ENCODE peak calls at places on chromosomes 6 and 20, in seven cellular contexts. One of them, this sample, is unnamed.

GRCh38 chr6:133983099-133983939 is 30.3 kb downstream of the TBPL1 start:
- DNase-seq in fibroblast of gingiva: peak; percentile 73
- DNase-seq in endothelial cell of umbilical vein: no peak
- DNase-seq in DMS153: no peak
- DNase-seq in NCI-H748 treated with DMSO at 0.1 percent for 48 hours: no peak
- DNase-seq in GM03348: no peak
- DNase-seq in Calu3: no peak
- DNase-seq in this sample: no peak

GRCh38 chr6:160408528-160408927 is 60.4 kb downstream of the SLC22A3 start:
- DNase-seq in fibroblast of gingiva: no peak
- DNase-seq in endothelial cell of umbilical vein: no peak
- DNase-seq in DMS153: no peak
- DNase-seq in NCI-H748 treated with DMSO at 0.1 percent for 48 hours: no peak
- DNase-seq in GM03348: no peak
- DNase-seq in Calu3: no peak
- DNase-seq in this sample: no peak

GRCh38 chr6:113301651-113302050 is 555.5 kb upstream of the MARCKS start:
- DNase-seq in fibroblast of gingiva: no peak
- DNase-seq in endothelial cell of umbilical vein: no peak
- DNase-seq in DMS153: no peak
- DNase-seq in NCI-H748 treated with DMSO at 0.1 percent for 48 hours: no peak
- DNase-seq in GM03348: no peak
- DNase-seq in Calu3: no peak
- DNase-seq in this sample: no peak

GRCh38 chr6:24524801-24525200 is 30.0 kb downstream of the ALDH5A1 start:
- DNase-seq in fibroblast of gingiva: peak; percentile 29
- DNase-seq in endothelial cell of umbilical vein: peak; percentile 9
- DNase-seq in DMS153: peak; percentile 46
- DNase-seq in NCI-H748 treated with DMSO at 0.1 percent for 48 hours: peak; percentile 37
- DNase-seq in GM03348: peak; percentile 46
- DNase-seq in Calu3: peak; percentile 60
- DNase-seq in this sample: peak; percentile 22

GRCh38 chr6:170291271-170292110 is 613 bp upstream of the DLL1 start:
- DNase-seq in fibroblast of gingiva: peak; percentile 46
- DNase-seq in endothelial cell of umbilical vein: peak; percentile 44
- DNase-seq in DMS153: peak; percentile 90
- DNase-seq in NCI-H748 treated with DMSO at 0.1 percent for 48 hours: peak; percentile 84
- DNase-seq in GM03348: peak; percentile 57
- DNase-seq in Calu3: no peak
- DNase-seq in this sample: no peak

GRCh38 chr6:11224252-11224965 is 8.1 kb downstream of the NEDD9 start:
- DNase-seq in fibroblast of gingiva: no peak
- DNase-seq in endothelial cell of umbilical vein: peak; percentile 72
- DNase-seq in DMS153: no peak
- DNase-seq in NCI-H748 treated with DMSO at 0.1 percent for 48 hours: no peak
- DNase-seq in GM03348: no peak
- DNase-seq in Calu3: no peak
- DNase-seq in this sample: no peak

GRCh38 chr6:166237611-166238010 is 70.0 kb upstream of the TBXT start:
- DNase-seq in fibroblast of gingiva: peak; percentile 20
- DNase-seq in endothelial cell of umbilical vein: no peak
- DNase-seq in DMS153: no peak
- DNase-seq in NCI-H748 treated with DMSO at 0.1 percent for 48 hours: no peak
- DNase-seq in GM03348: peak; percentile 57
- DNase-seq in Calu3: no peak
- DNase-seq in this sample: no peak

GRCh38 chr20:63125581-63125892 is 90.4 kb downstream of the YTHDF1 start:
- DNase-seq in fibroblast of gingiva: no peak
- DNase-seq in endothelial cell of umbilical vein: no peak
- DNase-seq in DMS153: no peak
- DNase-seq in NCI-H748 treated with DMSO at 0.1 percent for 48 hours: no peak
- DNase-seq in GM03348: no peak
- DNase-seq in Calu3: no peak
- DNase-seq in this sample: no peak

GRCh38 chr6:137423444-137424168 is 70.6 kb downstream of the OLIG3 start:
- DNase-seq in fibroblast of gingiva: no peak
- DNase-seq in endothelial cell of umbilical vein: no peak
- DNase-seq in DMS153: no peak
- DNase-seq in NCI-H748 treated with DMSO at 0.1 percent for 48 hours: no peak
- DNase-seq in GM03348: no peak
- DNase-seq in Calu3: no peak
- DNase-seq in this sample: no peak